ENCODE peak calls at places on chromosomes 1 and 21, in eight cellular contexts. G, M, V, B, Q, C, O and F are unnamed samples.
A peak's percentile ranks its signal among the peaks of the same experiment; 100 is the strongest.

GRCh38 chr1:31199924-31200323 is 39.8 kb downstream of the NKAIN1 start:
- DNase-seq in G (no peak), M (no peak), V (peak; percentile 17), B (no peak), Q (no peak), C (no peak), O (no peak), F (no peak)

GRCh38 chr1:109298666-109299086 is 8.1 kb downstream of the MYBPHL start:
- DNase-seq in G (no peak), M (peak; percentile 59), V (no peak), B (no peak), Q (peak; percentile 49), C (no peak), O (no peak), F (no peak)

GRCh38 chr1:14590781-14591180 is 7.7 kb upstream of the KAZN start:
- DNase-seq in G (no peak), M (peak; percentile 9), V (no peak), B (no peak), Q (no peak), C (no peak), O (no peak), F (no peak)

GRCh38 chr1:153728305-153729066 is 636 bp downstream of the INTS3 start:
- DNase-seq in G (peak; percentile 40), M (peak; percentile 68), V (peak; percentile 66), B (peak; percentile 77), Q (no peak), C (peak; percentile 26), O (peak; percentile 17), F (peak; percentile 51)

GRCh38 chr1:29809446-29810120 is 573.3 kb downstream of the PTPRU start:
- DNase-seq in G (no peak), M (no peak), V (no peak), B (peak; percentile 42), Q (no peak), C (no peak), O (no peak), F (peak; percentile 27)

GRCh38 chr1:179702923-179703322 is 40.2 kb upstream of the FAM163A start:
- DNase-seq in G (no peak), M (no peak), V (peak; percentile 29), B (no peak), Q (no peak), C (no peak), O (no peak), F (no peak)

GRCh38 chr1:150162862-150163706 is 13.4 kb downstream of the PLEKHO1 start:
- DNase-seq in G (peak; percentile 99), M (peak; percentile 85), V (peak; percentile 96), B (peak; percentile 98), Q (peak; percentile 75), C (peak; percentile 58), O (peak; percentile 93), F (peak; percentile 56)

GRCh38 chr1:9319789-9320519 is 27.3 kb downstream of the SPSB1 start:
- DNase-seq in G (no peak), M (no peak), V (peak; percentile 45), B (no peak), Q (no peak), C (no peak), O (no peak), F (no peak)

GRCh38 chr1:208119225-208119606 is 125.0 kb downstream of the PLXNA2 start:
- DNase-seq in G (no peak), M (no peak), V (no peak), B (no peak), Q (no peak), C (no peak), O (no peak), F (peak; percentile 55)

GRCh38 chr1:84117868-84118267 is 26.2 kb upstream of the PRKACB start:
- DNase-seq in G (peak; percentile 44), M (no peak), V (no peak), B (no peak), Q (no peak), C (no peak), O (no peak), F (no peak)

GRCh38 chr1:199042193-199042592 is 403.4 kb downstream of the PTPRC start:
- DNase-seq in G (no peak), M (no peak), V (no peak), B (no peak), Q (no peak), C (no peak), O (no peak), F (no peak)

GRCh38 chr1:215926670-215927069 is 359.6 kb downstream of the KCTD3 start:
- DNase-seq in G (no peak), M (no peak), V (no peak), B (no peak), Q (no peak), C (no peak), O (no peak), F (no peak)

GRCh38 chr1:206658264-206658980 is 23.1 kb downstream of the DYRK3 start:
- DNase-seq in G (peak; percentile 35), M (peak; percentile 96), V (peak; percentile 48), B (no peak), Q (peak; percentile 79), C (peak; percentile 37), O (no peak), F (no peak)

GRCh38 chr1:22731924-22732522 is 21.4 kb downstream of the EPHB2 start:
- DNase-seq in G (no peak), M (no peak), V (no peak), B (no peak), Q (no peak), C (no peak), O (no peak), F (no peak)

GRCh38 chr1:109875874-109876273 is 34.8 kb upstream of the CSF1 start:
- DNase-seq in G (no peak), M (no peak), V (no peak), B (no peak), Q (no peak), C (no peak), O (no peak), F (no peak)

GRCh38 chr1:236753554-236753953 is 41.5 kb upstream of the MTR start:
- DNase-seq in G (peak; percentile 40), M (no peak), V (peak; percentile 60), B (no peak), Q (no peak), C (no peak), O (no peak), F (no peak)

GRCh38 chr1:209823143-209824041 is 4.4 kb upstream of the UTP25 start:
- DNase-seq in G (peak; percentile 57), M (peak; percentile 28), V (peak; percentile 69), B (no peak), Q (peak; percentile 41), C (no peak), O (peak; percentile 74), F (no peak)

GRCh38 chr1:180630408-180631196 is 1.2 kb upstream of the XPR1 start:
- DNase-seq in G (no peak), M (no peak), V (no peak), B (no peak), Q (no peak), C (no peak), O (no peak), F (no peak)

GRCh38 chr1:53081384-53082066 is 19.5 kb downstream of the PODN start:
- DNase-seq in G (no peak), M (peak; percentile 45), V (no peak), B (no peak), Q (no peak), C (no peak), O (no peak), F (no peak)

GRCh38 chr1:220879509-220880366 is 495 bp downstream of the HLX start:
- DNase-seq in G (peak; percentile 71), M (peak; percentile 62), V (peak; percentile 40), B (peak; percentile 79), Q (peak; percentile 55), C (no peak), O (no peak), F (peak; percentile 81)

GRCh38 chr1:176033474-176033873 is 173.6 kb downstream of the COP1 start:
- DNase-seq in G (no peak), M (no peak), V (no peak), B (no peak), Q (no peak), C (no peak), O (no peak), F (no peak)

GRCh38 chr1:65773391-65773790 is 19.3 kb upstream of the PDE4B start:
- DNase-seq in G (no peak), M (no peak), V (no peak), B (no peak), Q (no peak), C (no peak), O (no peak), F (no peak)

GRCh38 chr21:45607922-45608295 is 35.6 kb upstream of the PCBP3 start:
- DNase-seq in G (peak; percentile 21), M (peak; percentile 23), V (no peak), B (peak; percentile 23), Q (no peak), C (no peak), O (no peak), F (peak; percentile 28)